ENCODE peak calls at places on chromosomes 1 and 21, in six cellular contexts. E is neural progenitor cell, D is PC-9, S is heart left ventricle, V is glutamatergic neuron, J is osteocyte. W is an unnamed sample.

GRCh38 chr1:14849038-14849437 is 250.6 kb downstream of the KAZN start:
- DNase-seq in V (no peak), E (no peak), J (no peak), S (no peak), D (no peak), W (no peak)

GRCh38 chr21:42311160-42311559 is 4.0 kb downstream of the TFF3 start:
- DNase-seq in S (no peak), D (no peak), E (no peak), J (no peak), V (no peak), W (no peak)

GRCh38 chr1:89454845-89455521 is 69.6 kb upstream of the LRRC8B start:
- DNase-seq in S (peak), V (peak), J (no peak), E (peak), D (peak), W (peak)

GRCh38 chr21:37863842-37864241 is 52.4 kb downstream of the KCNJ6 start:
- DNase-seq in J (peak), V (no peak), E (no peak), S (no peak), D (no peak), W (no peak)

GRCh38 chr1:239778221-239778813 is 313.4 kb upstream of the FMN2 start:
- DNase-seq in D (no peak), V (no peak), J (no peak), S (no peak), E (no peak), W (no peak)

GRCh38 chr1:19372136-19372514 is 60.0 kb downstream of the SLC66A1 start:
- DNase-seq in E (no peak), S (no peak), J (no peak), V (no peak), D (no peak), W (no peak)

GRCh38 chr1:6614019-6614952 is 755 bp downstream of the PHF13 start:
- DNase-seq in J (no peak), V (peak), D (no peak), S (peak), E (peak), W (peak)

GRCh38 chr1:171841050-171841910 is at the start of gene DNM3:
- DNase-seq in S (peak), D (no peak), E (peak), V (peak), J (peak), W (peak)

GRCh38 chr1:87927391-87928073 is 598.9 kb downstream of the LMO4 start:
- DNase-seq in E (no peak), V (no peak), J (no peak), S (no peak), D (peak), W (peak)

GRCh38 chr1:182643699-182644098 is 39.5 kb upstream of the RGS16 start:
- DNase-seq in V (no peak), J (no peak), S (no peak), E (no peak), D (no peak), W (no peak)

GRCh38 chr1:119547306-119547705 is 40.3 kb downstream of the HSD3B1 start:
- DNase-seq in S (no peak), J (no peak), V (no peak), D (no peak), E (no peak), W (no peak)
- TF ChIP-seq CTCF in S (no peak), J (no peak), V (no peak), D (no peak), E (no peak), W (no peak)

DNA sequence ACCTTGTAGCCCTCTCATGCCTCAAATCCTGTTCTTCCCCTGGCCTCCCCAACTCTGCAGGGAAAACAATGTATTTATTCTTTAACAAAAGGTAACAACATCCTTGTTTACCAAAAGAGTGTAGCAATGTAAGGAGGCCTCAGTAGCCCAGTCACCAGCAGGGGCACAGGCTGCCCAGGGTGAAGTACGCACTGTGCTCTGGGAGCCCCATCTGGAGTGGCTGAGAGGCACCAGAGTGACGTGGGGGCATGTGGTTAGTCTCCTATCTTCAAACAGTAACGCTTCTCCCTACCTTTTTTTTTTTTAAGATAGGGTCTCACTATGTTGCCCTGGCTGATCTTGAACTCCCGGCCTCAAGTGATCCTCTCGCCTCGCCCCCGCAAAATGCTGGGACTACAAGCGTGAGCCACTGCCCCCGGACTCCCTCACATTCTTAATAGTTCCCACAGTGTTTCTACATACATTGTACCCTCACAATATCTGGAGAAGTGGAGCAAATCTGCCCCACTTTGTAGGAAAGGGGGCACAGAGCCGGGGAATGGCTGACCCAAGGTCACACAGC is 51.3 kb upstream of the ECE1 start:
- DNase-seq in J (no peak), V (no peak), S (no peak), E (no peak), D (no peak), W (no peak)
- TF ChIP-seq CTCF in J (no peak), V (no peak), S (no peak), E (no peak), D (no peak), W (no peak)

GRCh38 chr1:30906631-30907389 is 1.7 kb downstream of the SDC3 start:
- DNase-seq in J (no peak), E (no peak), S (peak), D (no peak), V (no peak), W (no peak)
- TF ChIP-seq CTCF in J (no peak), E (no peak), S (no peak), D (no peak), V (no peak), W (no peak)

DNA sequence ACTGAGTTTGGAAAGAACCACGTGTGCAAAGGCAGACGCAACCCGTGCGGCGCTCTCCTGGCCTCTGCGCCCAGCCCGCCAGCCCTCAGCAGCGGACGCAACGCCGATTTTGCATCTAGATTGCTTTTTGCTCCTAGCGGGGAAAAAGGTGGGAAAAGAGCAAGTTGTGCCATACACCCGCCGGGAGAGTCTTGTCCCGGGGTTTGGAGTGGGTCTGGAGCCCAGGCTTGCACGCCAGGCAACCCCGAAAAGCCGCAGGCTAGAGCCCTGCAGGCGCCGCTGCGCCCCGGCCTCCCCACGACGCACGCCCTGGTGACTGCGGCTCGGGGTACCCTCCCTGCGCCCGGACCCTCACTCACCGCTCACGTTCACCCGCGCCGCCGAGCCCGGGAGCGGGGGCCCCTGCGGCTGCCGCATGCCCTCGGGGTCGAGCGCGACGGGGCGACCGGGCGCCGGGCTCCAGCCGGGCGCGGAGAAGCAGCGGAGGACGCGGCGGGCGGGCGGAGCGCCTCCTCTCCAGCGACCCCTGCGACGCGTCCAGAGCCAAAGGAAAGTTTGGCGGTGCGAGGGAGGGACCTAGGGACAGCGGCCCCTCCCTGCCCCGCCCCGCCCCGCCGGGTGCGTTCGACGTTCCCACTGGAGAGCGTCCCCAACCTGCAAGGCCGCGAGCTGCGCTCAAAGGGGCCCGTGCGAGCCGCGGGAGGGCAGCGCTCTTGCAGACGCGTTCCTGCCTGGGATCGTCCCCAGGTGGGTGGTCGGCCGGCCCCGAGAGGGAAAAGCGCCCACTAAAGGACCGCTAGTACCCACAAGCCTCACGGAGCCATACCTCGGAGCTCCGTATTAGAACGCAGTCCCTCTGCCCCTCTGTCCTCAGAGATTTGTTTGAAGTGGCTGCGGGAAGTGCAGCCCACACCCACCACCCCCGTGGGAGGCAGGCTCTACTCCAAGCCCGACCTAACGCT is at the start of gene LPAR3:
- DNase-seq in V (peak), J (no peak), D (no peak), E (peak), S (peak), W (peak)
- TF ChIP-seq CTCF in V (no peak), J (no peak), D (no peak), E (peak), S (no peak), W (no peak)

GRCh38 chr21:14290584-14290983 is 74.6 kb downstream of the RBM11 start:
- DNase-seq in V (no peak), D (no peak), E (no peak), S (no peak), J (no peak), W (no peak)
- TF ChIP-seq CTCF in V (no peak), D (no peak), E (no peak), S (no peak), J (no peak), W (no peak)

GRCh38 chr1:24909388-24909898 is 20.6 kb downstream of the RUNX3 start:
- DNase-seq in J (no peak), V (peak), S (peak), E (peak), D (no peak), W (peak)
- TF ChIP-seq CTCF in J (peak), V (no peak), S (peak), E (peak), D (peak), W (no peak)

GRCh38 chr21:40052276-40052675 is 185.0 kb downstream of the PCP4 start:
- DNase-seq in V (no peak), D (no peak), E (no peak), J (no peak), S (no peak), W (no peak)
- TF ChIP-seq CTCF in V (no peak), D (no peak), E (no peak), J (no peak), S (no peak), W (no peak)

DNA sequence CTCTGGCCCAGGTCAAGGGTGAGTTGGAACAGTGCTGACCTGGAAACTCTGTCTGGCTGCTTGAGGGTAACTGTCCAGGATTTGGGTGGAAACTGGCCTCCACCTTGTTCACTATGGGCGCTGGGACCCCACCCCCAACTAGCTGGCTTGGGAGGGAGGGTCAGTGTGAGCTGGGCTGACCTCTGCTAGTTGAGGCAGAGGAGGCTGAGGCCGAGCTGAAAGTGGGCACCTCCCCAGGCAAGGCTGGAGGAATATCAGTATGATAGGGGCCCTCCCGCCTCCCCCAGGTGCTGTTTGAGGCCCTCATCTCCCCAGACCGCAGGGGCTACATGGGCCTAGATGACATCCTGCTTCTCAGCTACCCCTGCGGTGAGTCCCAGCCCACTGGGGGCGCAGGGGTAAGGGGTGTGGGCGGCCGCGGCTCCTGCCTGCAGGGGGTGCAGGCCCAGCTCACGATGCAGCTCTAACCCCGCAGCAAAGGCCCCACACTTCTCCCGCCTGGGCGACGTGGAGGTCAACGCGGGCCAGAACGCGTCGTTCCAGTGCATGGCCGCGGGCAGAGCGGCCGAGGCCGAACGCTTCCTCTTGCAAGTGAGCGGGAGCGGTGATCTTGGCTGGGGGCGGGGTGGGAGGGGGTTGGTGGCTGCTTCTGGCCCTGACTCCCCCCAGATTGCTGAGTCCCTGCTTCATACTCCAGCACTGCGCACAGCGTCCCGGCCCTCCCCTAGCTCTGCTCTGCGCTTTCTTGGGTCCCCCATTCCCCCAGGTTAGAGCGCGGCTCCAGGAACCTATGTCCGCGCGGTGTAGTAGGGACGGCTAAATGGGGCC is 22.9 kb downstream of the PTPRU start:
- DNase-seq in D (no peak), J (no peak), E (peak), S (no peak), V (peak), W (no peak)
- TF ChIP-seq CTCF in D (no peak), J (no peak), E (no peak), S (no peak), V (no peak), W (no peak)

W was measured in Calu3.